ENCODE peak calls at places on chromosomes 5 and 9, in seven cellular contexts. W is A172, J is kidney, O is choroid plexus epithelial cell, I is NCI-H1417, D is hepatic stellate cell, F is GM20000. C is an unnamed sample.

GRCh38 chr5:180170111-180170809 is 38.8 kb downstream of the RASGEF1C start:
- DNase-seq in W (no peak), J (no peak), O (no peak), I (no peak), D (no peak), F (no peak), C (peak; percentile 12)

GRCh38 chr5:664994-665360 is 28.2 kb downstream of the TPPP start:
- DNase-seq in W (no peak), J (no peak), O (no peak), I (no peak), D (no peak), F (no peak), C (no peak)

GRCh38 chr5:34684281-34684979 is 28.3 kb downstream of the RAI14 start:
- DNase-seq in W (peak; percentile 53), J (no peak), O (peak; percentile 48), I (no peak), D (no peak), F (no peak), C (no peak)

GRCh38 chr5:131999471-131999931 is 12.0 kb downstream of the ACSL6 start:
- DNase-seq in W (no peak), J (peak; percentile 66), O (no peak), I (no peak), D (no peak), F (no peak), C (no peak)

GRCh38 chr5:23840083-23840482 is 332.7 kb downstream of the PRDM9 start:
- DNase-seq in W (peak; percentile 8), J (no peak), O (peak; percentile 0), I (peak; percentile 2), D (no peak), F (no peak), C (no peak)

GRCh38 chr5:179166171-179166885 is 106.2 kb downstream of the ZNF354C start:
- DNase-seq in W (no peak), J (peak; percentile 59), O (no peak), I (no peak), D (no peak), F (no peak), C (no peak)

GRCh38 chr5:176661676-176662075 is 14.4 kb downstream of the TSPAN17 start:
- DNase-seq in W (no peak), J (peak; percentile 62), O (no peak), I (no peak), D (no peak), F (no peak), C (no peak)

GRCh38 chr5:142873831-142874230 is 103.7 kb downstream of the ARHGAP26 start:
- DNase-seq in W (no peak), J (no peak), O (peak; percentile 31), I (no peak), D (no peak), F (no peak), C (no peak)

GRCh38 chr9:79572032-79572890 is 496 bp downstream of the TLE4 start:
- DNase-seq in W (no peak), J (peak; percentile 87), O (peak; percentile 49), I (peak; percentile 33), D (peak; percentile 57), F (peak; percentile 63), C (peak; percentile 38)

GRCh38 chr5:151682240-151682639 is 4.5 kb downstream of the SPARC start:
- DNase-seq in W (peak; percentile 74), J (no peak), O (peak; percentile 43), I (no peak), D (no peak), F (no peak), C (no peak)

GRCh38 chr9:135061441-135061840 is 26.0 kb upstream of the OLFM1 start:
- DNase-seq in W (no peak), J (peak; percentile 22), O (no peak), I (no peak), D (no peak), F (no peak), C (no peak)

GRCh38 chr5:168479166-168479565 is 7.1 kb upstream of the RARS1 start:
- DNase-seq in W (peak; percentile 20), J (no peak), O (no peak), I (no peak), D (no peak), F (no peak), C (no peak)

GRCh38 chr5:37417347-37417746 is 38.2 kb downstream of the WDR70 start:
- DNase-seq in W (peak; percentile 12), J (no peak), O (no peak), I (no peak), D (no peak), F (no peak), C (no peak)

GRCh38 chr5:92455011-92455410 is 1071.9 kb upstream of the ARRDC3 start:
- DNase-seq in W (no peak), J (no peak), O (no peak), I (no peak), D (no peak), F (peak; percentile 33), C (peak; percentile 52)

GRCh38 chr9:28050046-28050445 is 476.8 kb upstream of the C9orf72 start:
- DNase-seq in W (no peak), J (no peak), O (no peak), I (no peak), D (no peak), F (no peak), C (no peak)

GRCh38 chr5:11069041-11069440 is 308.0 kb upstream of the DAP start:
- DNase-seq in W (peak; percentile 61), J (no peak), O (no peak), I (no peak), D (no peak), F (no peak), C (no peak)

GRCh38 chr5:139481580-139482049 is 943 bp downstream of the STING1 start:
- DNase-seq in W (peak; percentile 65), J (no peak), O (peak; percentile 56), I (no peak), D (peak; percentile 63), F (no peak), C (peak; percentile 47)